ENCODE peak calls at places on chromosome X, in ten cellular contexts. H, D, E, S, Z, Q, C, O, I and X are unnamed samples.

GRCh38 chrX:16578218-16578617 is 71.7 kb upstream of the S100G start:
- DNase-seq in Q (no peak), H (peak), S (no peak), E (no peak), Z (peak), C (peak), I (no peak), D (no peak), O (no peak), X (peak)

GRCh38 chrX:115531818-115532403 is 29.1 kb upstream of the PLS3 start:
- DNase-seq in S (no peak), I (no peak), O (no peak), H (peak), D (peak), Z (peak), Q (no peak), C (peak), E (no peak), X (no peak)

GRCh38 chrX:136219893-136220292 is 31.3 kb downstream of the MAP7D3 start:
- DNase-seq in D (no peak), E (no peak), I (no peak), S (no peak), O (no peak), Q (no peak), C (no peak), Z (no peak), H (no peak), X (no peak)

GRCh38 chrX:9905288-9905687 is 61.9 kb upstream of the CLDN34 start:
- DNase-seq in D (peak), C (no peak), S (no peak), I (no peak), O (no peak), E (no peak), Z (peak), H (peak), Q (no peak), X (peak)

GRCh38 chrX:131217878-131218486 is 71.1 kb downstream of the IGSF1 start:
- DNase-seq in Q (no peak), Z (no peak), H (no peak), S (no peak), D (no peak), C (no peak), I (no peak), E (no peak), O (no peak), X (no peak)

GRCh38 chrX:39905475-39905889 is 192.3 kb downstream of the BCOR start:
- DNase-seq in H (no peak), D (peak), I (no peak), O (no peak), Q (no peak), E (no peak), Z (no peak), C (no peak), S (peak), X (peak)

GRCh38 chrX:22246620-22247019 is 26.1 kb upstream of the CBLL2 start:
- DNase-seq in H (peak), E (no peak), D (no peak), O (no peak), Q (no peak), S (no peak), C (peak), I (peak), Z (peak), X (no peak)

GRCh38 chrX:52271212-52271611 is 86.5 kb downstream of the MAGED4 start:
- DNase-seq in C (peak), Z (peak), S (no peak), D (peak), H (no peak), Q (no peak), O (no peak), I (no peak), E (no peak), X (peak)

GRCh38 chrX:115058276-115058675 is 40.9 kb upstream of the IL13RA2 start:
- DNase-seq in Z (peak), S (no peak), C (peak), Q (no peak), H (peak), D (peak), O (no peak), E (no peak), I (no peak), X (peak)

GRCh38 chrX:19893722-19894121 is 6.3 kb upstream of the SH3KBP1 start:
- DNase-seq in O (no peak), S (no peak), E (no peak), Z (peak), D (peak), H (peak), C (peak), I (no peak), Q (no peak), X (peak)

GRCh38 chrX:123219916-123220315 is 35.8 kb downstream of the GRIA3 start:
- DNase-seq in E (no peak), I (peak), Z (no peak), H (peak), S (no peak), O (no peak), Q (no peak), D (no peak), C (no peak), X (no peak)

GRCh38 chrX:65610040-65610439 is 57.4 kb upstream of the MSN start:
- DNase-seq in I (no peak), Z (peak), E (no peak), S (no peak), C (peak), O (no peak), D (peak), H (no peak), Q (no peak), X (peak)

GRCh38 chrX:130523460-130524394 is 121.9 kb downstream of the RBMX2 start:
- DNase-seq in I (peak), Q (no peak), H (peak), Z (peak), S (peak), O (no peak), E (no peak), D (peak), C (no peak), X (peak)

GRCh38 chrX:2552621-2553297 is 52.0 kb upstream of the DHRSX start:
- DNase-seq in O (no peak), I (no peak), Q (no peak), Z (peak), D (peak), S (no peak), C (peak), E (peak), H (peak), X (peak)

GRCh38 chrX:26922278-26922677 is 540.9 kb downstream of the PPP4R3C start:
- DNase-seq in O (no peak), Q (no peak), S (no peak), E (no peak), I (no peak), Z (peak), D (no peak), C (no peak), H (peak), X (peak)

GRCh38 chrX:131831185-131831520 is 191.9 kb upstream of the STK26 start:
- DNase-seq in Z (no peak), I (no peak), C (no peak), D (no peak), E (no peak), Q (no peak), O (no peak), S (no peak), H (no peak), X (no peak)

GRCh38 chrX:50448565-50448964 is 22.1 kb downstream of the DGKK start:
- DNase-seq in Z (no peak), I (no peak), E (peak), C (no peak), Q (no peak), D (no peak), H (no peak), S (no peak), O (no peak), X (no peak)

GRCh38 chrX:3713225-3713936 is at the start of gene PRKX:
- DNase-seq in O (no peak), Q (no peak), C (peak), I (no peak), D (peak), E (peak), Z (peak), H (peak), S (peak), X (peak)

GRCh38 chrX:152991123-152991522 is 2.8 kb downstream of the PNMA5 start:
- DNase-seq in S (no peak), O (no peak), C (no peak), Z (no peak), Q (no peak), D (no peak), H (no peak), E (no peak), I (no peak), X (no peak)

GRCh38 chrX:153055827-153056748 is at the start of gene PNMA3:
- DNase-seq in H (no peak), O (no peak), D (no peak), E (no peak), C (no peak), S (no peak), I (no peak), Q (no peak), Z (no peak), X (no peak)

GRCh38 chrX:111133389-111133788 is 37.4 kb downstream of the PAK3 start:
- DNase-seq in S (no peak), O (no peak), Q (no peak), D (no peak), I (no peak), C (peak), H (no peak), E (no peak), Z (no peak), X (peak)

GRCh38 chrX:38634665-38635064 is 73.3 kb downstream of the TSPAN7 start:
- DNase-seq in O (no peak), H (no peak), Z (no peak), E (no peak), C (no peak), Q (no peak), D (no peak), I (no peak), S (no peak), X (no peak)

GRCh38 chrX:79601336-79602131 is 234.4 kb upstream of the ITM2A start:
- DNase-seq in E (no peak), S (no peak), Q (no peak), H (no peak), C (no peak), O (no peak), D (no peak), Z (no peak), I (no peak), X (no peak)

GRCh38 chrX:15672886-15673285 is 8.3 kb upstream of the CLTRN start:
- DNase-seq in H (no peak), E (no peak), Q (no peak), I (no peak), Z (no peak), C (no peak), S (no peak), D (no peak), O (no peak), X (no peak)

GRCh38 chrX:129957241-129958099 is 25.0 kb upstream of the BCORL1 start:
- DNase-seq in C (peak), O (no peak), H (peak), Z (peak), E (peak), Q (no peak), I (no peak), S (peak), D (peak), X (peak)

GRCh38 chrX:78321809-78322208 is 5.6 kb downstream of the CYSLTR1 start:
- DNase-seq in I (no peak), Z (no peak), H (no peak), D (no peak), S (no peak), E (no peak), O (no peak), C (no peak), Q (no peak), X (no peak)

GRCh38 chrX:68440940-68441339 is 7.6 kb upstream of the OPHN1 start:
- DNase-seq in S (peak), H (peak), O (no peak), I (peak), Q (peak), E (no peak), C (peak), D (peak), Z (peak), X (peak)

GRCh38 chrX:133249659-133250058 is 31.5 kb upstream of the TFDP3 start:
- DNase-seq in E (peak), I (no peak), D (peak), Q (no peak), Z (peak), H (no peak), O (no peak), S (no peak), C (peak), X (no peak)

GRCh38 chrX:63761639-63762038 is 23.4 kb downstream of the ARHGEF9 start:
- DNase-seq in H (no peak), O (no peak), S (no peak), C (no peak), Z (no peak), E (no peak), D (no peak), I (no peak), Q (no peak), X (no peak)

GRCh38 chrX:129772796-129773431 is 6.8 kb upstream of the SASH3 start:
- DNase-seq in S (no peak), E (no peak), O (no peak), D (no peak), Q (no peak), C (no peak), H (no peak), I (no peak), Z (no peak), X (no peak)

GRCh38 chrX:96861228-96861627 is 22.5 kb upstream of the RPA4 start:
- DNase-seq in I (no peak), Q (no peak), C (no peak), O (no peak), E (no peak), S (no peak), Z (no peak), H (no peak), D (no peak), X (no peak)
- H3K4me3 ChIP-seq in I (no peak), Q (no peak), C (no peak), O (no peak), E (no peak), S (no peak), Z (no peak), H (no peak), D (no peak), X (no peak)

DNA sequence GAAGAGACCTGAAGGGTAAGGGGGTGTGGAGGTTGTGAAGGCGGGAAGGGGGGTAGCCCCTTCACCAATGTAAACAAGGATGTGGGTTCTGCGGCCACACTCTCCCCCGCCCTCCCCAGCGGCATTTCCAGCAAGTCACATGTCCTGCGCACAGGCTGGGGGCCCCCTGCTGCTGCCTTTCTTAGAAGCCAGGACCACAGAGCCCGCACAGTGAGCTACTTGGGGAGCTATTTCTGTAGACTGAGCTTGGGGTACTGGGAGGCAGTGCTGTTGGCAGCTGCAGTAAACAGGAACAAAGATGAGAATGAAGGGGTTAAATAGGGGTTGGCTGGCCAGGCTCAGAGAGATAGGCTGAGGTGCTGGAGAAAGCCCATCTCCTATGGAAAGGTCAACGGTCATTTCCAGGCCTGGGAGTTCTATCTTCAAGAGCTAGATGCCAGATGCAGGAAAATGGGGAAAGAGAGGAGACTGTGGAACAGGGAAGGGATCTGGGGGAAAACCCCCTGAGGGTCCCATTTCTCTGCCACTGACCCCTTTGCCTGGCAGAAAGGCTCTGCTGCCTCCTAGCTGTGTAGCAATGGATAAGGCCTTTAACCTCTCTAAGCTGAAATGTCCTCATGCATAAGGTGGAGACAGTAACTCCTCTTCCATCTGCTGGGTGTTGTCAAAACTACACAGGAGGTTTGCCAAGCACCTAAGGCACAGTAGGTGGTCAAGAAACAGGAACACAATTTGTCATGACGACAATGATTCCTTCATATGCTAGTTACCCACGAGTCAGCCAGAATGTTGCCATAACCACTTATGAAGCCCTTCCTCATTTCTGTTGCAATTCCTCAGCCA is 18.5 kb upstream of the PIM2 start:
- DNase-seq in Q (peak), S (no peak), Z (peak), O (no peak), D (peak), H (peak), I (no peak), C (no peak), E (no peak), X (peak)
- TF ChIP-seq CTCF in Q (no peak), S (no peak), Z (peak), O (no peak), D (no peak), H (no peak), I (peak), C (no peak), E (no peak), X (peak)

DNA sequence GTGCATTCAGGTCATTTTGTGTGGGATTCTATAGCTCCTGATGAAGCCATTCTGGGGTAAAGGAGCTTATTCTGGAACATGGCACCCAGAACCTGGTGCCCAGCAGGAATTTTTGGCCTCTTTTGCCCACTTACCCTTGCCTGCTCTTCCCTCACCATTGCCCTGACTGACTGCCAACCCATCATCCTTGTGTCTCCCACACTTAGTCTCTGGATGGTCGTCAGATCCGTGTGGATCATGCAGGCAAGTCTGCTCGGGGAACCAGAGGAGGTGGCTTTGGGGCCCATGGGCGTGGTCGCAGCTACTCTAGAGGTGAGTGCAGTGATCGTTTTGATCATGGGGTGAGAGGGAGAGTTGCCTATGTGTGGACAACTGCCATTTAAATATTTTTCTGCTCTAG is 1.8 kb downstream of the RBM3 start:
- DNase-seq in I (no peak), C (no peak), H (no peak), O (no peak), S (no peak), E (no peak), D (no peak), Q (no peak), Z (no peak), X (no peak)
- H3K4me3 ChIP-seq in I (peak), C (peak), H (peak), O (peak), S (no peak), E (peak), D (no peak), Q (peak), Z (peak), X (peak)

GRCh38 chrX:25523574-25523973 is 507.8 kb upstream of the ARX start:
- DNase-seq in H (peak), Z (peak), Q (no peak), D (peak), S (no peak), E (peak), O (no peak), I (no peak), C (peak), X (peak)
- TF ChIP-seq CTCF in H (peak), Z (peak), Q (no peak), D (peak), S (no peak), E (peak), O (peak), I (peak), C (no peak), X (peak)